ENCODE peak calls at places on chromosomes 2 and 18, in five cellular contexts. One of them, this sample, is unnamed.

GRCh38 chr2:47274780-47275117 is 119.6 kb upstream of the STPG4 start:
- DNase-seq in CD4-positive, alpha-beta T cell: no peak
- DNase-seq in activated naive CD8-positive, alpha-beta T cell treated with anti-CD3 and anti-CD28 coated beads, Interleukin-2, amount 50 U/mL, for 24 hours: no peak
- DNase-seq in hepatocyte: no peak
- DNase-seq in K562: no peak
- DNase-seq in this sample: no peak

GRCh38 chr2:86274918-86275275 is 62.5 kb downstream of the REEP1 start:
- DNase-seq in K562: peak; percentile 31
- DNase-seq in CD4-positive, alpha-beta T cell: no peak
- DNase-seq in hepatocyte: peak; percentile 88
- DNase-seq in activated naive CD8-positive, alpha-beta T cell treated with anti-CD3 and anti-CD28 coated beads, Interleukin-2, amount 50 U/mL, for 24 hours: no peak
- DNase-seq in this sample: no peak

GRCh38 chr2:148237911-148238310 is 217.0 kb downstream of the MBD5 start:
- DNase-seq in hepatocyte: no peak
- DNase-seq in K562: no peak
- DNase-seq in CD4-positive, alpha-beta T cell: no peak
- DNase-seq in activated naive CD8-positive, alpha-beta T cell treated with anti-CD3 and anti-CD28 coated beads, Interleukin-2, amount 50 U/mL, for 24 hours: no peak
- DNase-seq in this sample: no peak

GRCh38 chr2:75168186-75168585 is 31.1 kb downstream of the TACR1 start:
- DNase-seq in activated naive CD8-positive, alpha-beta T cell treated with anti-CD3 and anti-CD28 coated beads, Interleukin-2, amount 50 U/mL, for 24 hours: no peak
- DNase-seq in hepatocyte: no peak
- DNase-seq in K562: no peak
- DNase-seq in CD4-positive, alpha-beta T cell: no peak
- DNase-seq in this sample: no peak

GRCh38 chr18:62324917-62325805 is at the start of gene TNFRSF11A:
- DNase-seq in hepatocyte: peak; percentile 83
- DNase-seq in activated naive CD8-positive, alpha-beta T cell treated with anti-CD3 and anti-CD28 coated beads, Interleukin-2, amount 50 U/mL, for 24 hours: peak; percentile 71
- DNase-seq in CD4-positive, alpha-beta T cell: peak; percentile 50
- DNase-seq in K562: peak; percentile 83
- DNase-seq in this sample: peak; percentile 47

GRCh38 chr2:159148891-159149290 is 137.6 kb downstream of the WDSUB1 start:
- DNase-seq in K562: no peak
- DNase-seq in CD4-positive, alpha-beta T cell: no peak
- DNase-seq in hepatocyte: no peak
- DNase-seq in activated naive CD8-positive, alpha-beta T cell treated with anti-CD3 and anti-CD28 coated beads, Interleukin-2, amount 50 U/mL, for 24 hours: no peak
- DNase-seq in this sample: no peak

GRCh38 chr2:46632349-46632748 is 153.0 kb downstream of the TMEM247 start:
- DNase-seq in K562: peak; percentile 18
- DNase-seq in hepatocyte: peak; percentile 60
- DNase-seq in CD4-positive, alpha-beta T cell: no peak
- DNase-seq in activated naive CD8-positive, alpha-beta T cell treated with anti-CD3 and anti-CD28 coated beads, Interleukin-2, amount 50 U/mL, for 24 hours: no peak
- DNase-seq in this sample: peak; percentile 77

GRCh38 chr2:119671011-119671410 is 8.0 kb upstream of the TMEM177 start:
- DNase-seq in hepatocyte: no peak
- DNase-seq in activated naive CD8-positive, alpha-beta T cell treated with anti-CD3 and anti-CD28 coated beads, Interleukin-2, amount 50 U/mL, for 24 hours: no peak
- DNase-seq in CD4-positive, alpha-beta T cell: no peak
- DNase-seq in K562: no peak
- DNase-seq in this sample: no peak

GRCh38 chr2:196959750-196960392 is 33.4 kb upstream of the PGAP1 start:
- DNase-seq in K562: no peak
- DNase-seq in activated naive CD8-positive, alpha-beta T cell treated with anti-CD3 and anti-CD28 coated beads, Interleukin-2, amount 50 U/mL, for 24 hours: no peak
- DNase-seq in hepatocyte: peak; percentile 30
- DNase-seq in CD4-positive, alpha-beta T cell: no peak
- DNase-seq in this sample: no peak

GRCh38 chr2:42786561-42787345 is 5.6 kb downstream of the HAAO start:
- DNase-seq in activated naive CD8-positive, alpha-beta T cell treated with anti-CD3 and anti-CD28 coated beads, Interleukin-2, amount 50 U/mL, for 24 hours: no peak
- DNase-seq in CD4-positive, alpha-beta T cell: no peak
- DNase-seq in hepatocyte: no peak
- DNase-seq in K562: no peak
- DNase-seq in this sample: no peak

This sample was measured in ELR.